ENCODE peak calls at places on chromosomes 6 and 20, in nine cellular contexts. I is stimulated activated CD8-positive, alpha-beta memory T cell treated with anti-CD3 and anti-CD28 coated beads, Interleukin-7, amount 100 ng/mL, for 1 hour; Y is HFF-Myc; K is epithelial cell of esophagus; X is mesenteric fat pad; O is fibroblast of pulmonary artery; B is naive thymus-derived CD4-positive, alpha-beta T cell; F is heart right ventricle; Z is aorta. A is an unnamed sample.

GRCh38 chr20:1427457-1428054 is 34.7 kb upstream of the FKBP1A start:
- DNase-seq in X (no peak), I (no peak), K (no peak), B (no peak), F (no peak), Y (no peak), O (peak), Z (no peak), A (peak)

GRCh38 chr20:309841-310644 is 12.7 kb downstream of the ZCCHC3 start:
- DNase-seq in B (peak), X (peak), Z (peak), K (peak), I (no peak), F (peak), Y (peak), O (peak), A (peak)

GRCh38 chr6:167079853-167080297 is 43.0 kb upstream of the CCR6 start:
- DNase-seq in Z (no peak), F (no peak), X (no peak), K (no peak), I (no peak), Y (no peak), O (no peak), B (no peak), A (no peak)

GRCh38 chr6:161218222-161218621 is 55.6 kb downstream of the AGPAT4 start:
- DNase-seq in K (no peak), Z (no peak), B (no peak), I (no peak), F (no peak), O (no peak), X (no peak), Y (no peak), A (no peak)

GRCh38 chr6:43927525-43928210 is 157.7 kb downstream of the VEGFA start:
- DNase-seq in X (no peak), K (peak), B (no peak), O (no peak), Z (peak), I (no peak), F (no peak), Y (no peak), A (no peak)

GRCh38 chr6:80527552-80528052 is 421.1 kb downstream of the BCKDHB start:
- DNase-seq in Z (no peak), B (no peak), I (no peak), K (peak), Y (no peak), X (no peak), F (no peak), O (no peak), A (no peak)

GRCh38 chr20:32941155-32941885 is 62.9 kb downstream of the SUN5 start:
- DNase-seq in Y (no peak), I (no peak), B (no peak), K (no peak), Z (no peak), O (no peak), X (no peak), F (no peak), A (no peak)

GRCh38 chr6:6820688-6821238 is 232.2 kb downstream of the LY86 start:
- DNase-seq in Z (no peak), O (no peak), I (no peak), K (peak), Y (no peak), X (no peak), B (no peak), F (no peak), A (no peak)

GRCh38 chr6:164095056-164095455 is 680.5 kb downstream of the QKI start:
- DNase-seq in I (no peak), Y (no peak), X (no peak), F (no peak), O (no peak), K (no peak), Z (no peak), B (no peak), A (no peak)

GRCh38 chr6:15504581-15505350 is 158.1 kb downstream of the DTNBP1 start:
- DNase-seq in Z (peak), F (peak), B (no peak), K (peak), X (peak), Y (peak), O (peak), I (no peak), A (no peak)

GRCh38 chr6:146526192-146526591 is 17.4 kb upstream of the RAB32 start:
- DNase-seq in F (no peak), Z (no peak), X (no peak), Y (no peak), I (no peak), K (peak), B (no peak), O (peak), A (no peak)

GRCh38 chr6:35728663-35729348 is 8.0 kb upstream of the ARMC12 start:
- DNase-seq in X (no peak), F (peak), Y (no peak), B (peak), O (no peak), I (no peak), K (peak), Z (no peak), A (no peak)

GRCh38 chr6:12336121-12336971 is 46.2 kb downstream of the EDN1 start:
- DNase-seq in K (no peak), I (no peak), F (no peak), Z (no peak), O (no peak), B (no peak), Y (no peak), X (no peak), A (no peak)

GRCh38 chr6:167118839-167119238 is 4.1 kb upstream of the CCR6 start:
- DNase-seq in Y (no peak), Z (no peak), O (no peak), F (no peak), K (no peak), X (no peak), B (no peak), I (no peak), A (no peak)